ENCODE peak calls at places on chromosomes 4 and X, in six cellular contexts. One of them, this sample, is unnamed. For H3K9me3, the result is how much of the 10 kb centered on the place peaks cover.

GRCh38 chr4:101346312-101346561 is 1.1 kb downstream of the PPP3CA start:
- DNase-seq in H1: no peak
- DNase-seq in WERI-Rb-1: no peak
- DNase-seq in breast epithelium: no peak
- DNase-seq in body of pancreas: no peak
- DNase-seq in mammary epithelial cell: no peak
- DNase-seq in this sample: peak

GRCh38 chr4:185885075-185885474 is 73.1 kb upstream of the SORBS2 start:
- DNase-seq in H1: no peak
- DNase-seq in breast epithelium: no peak
- DNase-seq in WERI-Rb-1: peak
- DNase-seq in body of pancreas: no peak
- DNase-seq in mammary epithelial cell: no peak
- DNase-seq in this sample: no peak

GRCh38 chr4:146435962-146436361 is 85.8 kb downstream of the SLC10A7 start:
- DNase-seq in body of pancreas: no peak
- DNase-seq in WERI-Rb-1: no peak
- DNase-seq in H1: no peak
- DNase-seq in breast epithelium: no peak
- DNase-seq in mammary epithelial cell: no peak
- DNase-seq in this sample: no peak

GRCh38 chr4:6272863-6273660 is 3.4 kb downstream of the WFS1 start:
- DNase-seq in body of pancreas: no peak
- DNase-seq in WERI-Rb-1: peak
- DNase-seq in H1: no peak
- DNase-seq in mammary epithelial cell: peak
- DNase-seq in breast epithelium: no peak
- DNase-seq in this sample: no peak

GRCh38 chr4:117664706-117665444 is 369.4 kb upstream of the NDST3 start:
- DNase-seq in H1: no peak
- DNase-seq in body of pancreas: no peak
- DNase-seq in WERI-Rb-1: no peak
- DNase-seq in breast epithelium: no peak
- DNase-seq in mammary epithelial cell: no peak
- DNase-seq in this sample: no peak

GRCh38 chr4:3491681-3492405 is 28.7 kb downstream of the DOK7 start:
- DNase-seq in mammary epithelial cell: no peak
- DNase-seq in WERI-Rb-1: peak
- DNase-seq in H1: no peak
- DNase-seq in breast epithelium: no peak
- DNase-seq in body of pancreas: no peak
- DNase-seq in this sample: no peak

GRCh38 chr4:111210576-111210975 is 587.7 kb upstream of the PITX2 start:
- DNase-seq in WERI-Rb-1: no peak
- DNase-seq in body of pancreas: no peak
- DNase-seq in H1: no peak
- DNase-seq in breast epithelium: no peak
- DNase-seq in mammary epithelial cell: no peak
- DNase-seq in this sample: no peak

GRCh38 chrX:65643046-65643785 is 24.2 kb upstream of the MSN start:
- DNase-seq in body of pancreas: no peak
- DNase-seq in mammary epithelial cell: peak
- DNase-seq in WERI-Rb-1: no peak
- DNase-seq in breast epithelium: no peak
- DNase-seq in H1: no peak
- DNase-seq in this sample: no peak

GRCh38 chr4:108170729-108171540 is 2.2 kb upstream of the LEF1 start:
- DNase-seq in WERI-Rb-1: no peak
- DNase-seq in breast epithelium: no peak
- DNase-seq in body of pancreas: no peak
- DNase-seq in H1: no peak
- DNase-seq in mammary epithelial cell: no peak
- DNase-seq in this sample: no peak

GRCh38 chrX:15674514-15674898 is 9.9 kb upstream of the CLTRN start:
- DNase-seq in H1: no peak
- DNase-seq in breast epithelium: peak
- DNase-seq in mammary epithelial cell: peak
- DNase-seq in WERI-Rb-1: peak
- DNase-seq in body of pancreas: peak
- DNase-seq in this sample: peak

GRCh38 chrX:12974217-12974796 is 603 bp upstream of the TMSB4X start:
- DNase-seq in breast epithelium: no peak
- DNase-seq in body of pancreas: peak
- DNase-seq in WERI-Rb-1: peak
- DNase-seq in H1: no peak
- DNase-seq in mammary epithelial cell: peak
- DNase-seq in this sample: peak

GRCh38 chr4:84632092-84632491 is 49.2 kb downstream of the CDS1 start:
- DNase-seq in H1: no peak
- DNase-seq in WERI-Rb-1: no peak
- DNase-seq in breast epithelium: no peak
- DNase-seq in body of pancreas: no peak
- DNase-seq in mammary epithelial cell: peak
- DNase-seq in this sample: no peak

GRCh38 chr4:21011106-21011505 is 310.8 kb downstream of the PACRGL start:
- DNase-seq in WERI-Rb-1: no peak
- DNase-seq in mammary epithelial cell: no peak
- DNase-seq in H1: no peak
- DNase-seq in breast epithelium: no peak
- DNase-seq in body of pancreas: no peak
- DNase-seq in this sample: no peak

GRCh38 chrX:110509778-110510510 is 151.3 kb downstream of the RTL9 start:
- DNase-seq in mammary epithelial cell: no peak
- DNase-seq in breast epithelium: no peak
- DNase-seq in H1: no peak
- DNase-seq in WERI-Rb-1: no peak
- DNase-seq in body of pancreas: no peak
- DNase-seq in this sample: no peak

GRCh38 chr4:123352240-123352945 is 44.2 kb upstream of the SPRY1 start:
- DNase-seq in breast epithelium: no peak
- DNase-seq in WERI-Rb-1: no peak
- DNase-seq in body of pancreas: no peak
- DNase-seq in H1: no peak
- DNase-seq in mammary epithelial cell: peak
- DNase-seq in this sample: no peak

GRCh38 chrX:9770319-9770718 is 4.7 kb upstream of the GPR143 start:
- DNase-seq in WERI-Rb-1: no peak
- DNase-seq in H1: no peak
- DNase-seq in body of pancreas: no peak
- DNase-seq in mammary epithelial cell: peak
- DNase-seq in breast epithelium: no peak
- DNase-seq in this sample: no peak

GRCh38 chrX:45622538-45622937 is 421.9 kb upstream of the DIPK2B start:
- DNase-seq in H1: no peak
- DNase-seq in breast epithelium: no peak
- DNase-seq in mammary epithelial cell: peak
- DNase-seq in body of pancreas: no peak
- DNase-seq in WERI-Rb-1: no peak
- DNase-seq in this sample: no peak

GRCh38 chr4:184437565-184437964 is 36.8 kb downstream of the IRF2 start:
- DNase-seq in body of pancreas: no peak
- DNase-seq in mammary epithelial cell: no peak
- DNase-seq in H1: no peak
- DNase-seq in breast epithelium: no peak
- DNase-seq in WERI-Rb-1: no peak
- DNase-seq in this sample: no peak

GRCh38 chr4:169251291-169252235 is 19.2 kb downstream of the SH3RF1 start:
- DNase-seq in H1: no peak
- DNase-seq in WERI-Rb-1: no peak
- DNase-seq in breast epithelium: no peak
- DNase-seq in body of pancreas: no peak
- DNase-seq in mammary epithelial cell: peak
- DNase-seq in this sample: no peak

GRCh38 chr4:174524242-174524641 is 2.0 kb upstream of the HPGD start:
- DNase-seq in H1: no peak
- DNase-seq in breast epithelium: no peak
- DNase-seq in WERI-Rb-1: no peak
- DNase-seq in body of pancreas: no peak
- DNase-seq in mammary epithelial cell: no peak
- DNase-seq in this sample: no peak

GRCh38 chrX:24025741-24026402 is 1.1 kb downstream of the KLHL15 start:
- DNase-seq in WERI-Rb-1: no peak
- DNase-seq in H1: no peak
- DNase-seq in mammary epithelial cell: peak
- DNase-seq in breast epithelium: peak
- DNase-seq in body of pancreas: peak
- DNase-seq in this sample: no peak

GRCh38 chrX:130039847-130040246 is 57.4 kb downstream of the BCORL1 start:
- DNase-seq in body of pancreas: no peak
- DNase-seq in H1: no peak
- DNase-seq in breast epithelium: no peak
- DNase-seq in WERI-Rb-1: no peak
- DNase-seq in mammary epithelial cell: no peak
- DNase-seq in this sample: no peak

GRCh38 chrX:31658360-31658759 is 586.5 kb upstream of the FTHL17 start:
- DNase-seq in H1: no peak
- DNase-seq in breast epithelium: no peak
- DNase-seq in body of pancreas: no peak
- DNase-seq in WERI-Rb-1: no peak
- DNase-seq in mammary epithelial cell: no peak
- DNase-seq in this sample: no peak

GRCh38 chr4:3300198-3300671 is 7.4 kb downstream of the RGS12 start:
- DNase-seq in body of pancreas: no peak
- DNase-seq in H1: no peak
- DNase-seq in WERI-Rb-1: no peak
- DNase-seq in breast epithelium: peak
- DNase-seq in mammary epithelial cell: no peak
- DNase-seq in this sample: no peak

GRCh38 chr4:81360722-81361121 is 111.0 kb downstream of the RASGEF1B start:
- DNase-seq in breast epithelium: no peak
- DNase-seq in WERI-Rb-1: no peak
- DNase-seq in body of pancreas: no peak
- DNase-seq in mammary epithelial cell: peak
- DNase-seq in H1: no peak
- DNase-seq in this sample: no peak

GRCh38 chr4:165974647-165975335 is 101.8 kb downstream of the TLL1 start:
- DNase-seq in body of pancreas: no peak
- DNase-seq in WERI-Rb-1: no peak
- DNase-seq in breast epithelium: no peak
- DNase-seq in H1: no peak
- DNase-seq in mammary epithelial cell: peak
- DNase-seq in this sample: no peak

GRCh38 chr4:25330335-25330734 is 17.8 kb downstream of the ZCCHC4 start:
- DNase-seq in breast epithelium: no peak
- DNase-seq in body of pancreas: no peak
- DNase-seq in WERI-Rb-1: no peak
- DNase-seq in H1: no peak
- DNase-seq in mammary epithelial cell: no peak
- DNase-seq in this sample: no peak

GRCh38 chrX:97766496-97767095 is 882.9 kb downstream of the RPA4 start:
- DNase-seq in H1: no peak
- DNase-seq in body of pancreas: no peak
- DNase-seq in mammary epithelial cell: no peak
- DNase-seq in WERI-Rb-1: peak
- DNase-seq in breast epithelium: no peak
- DNase-seq in this sample: no peak

GRCh38 chr4:8291701-8292387 is 22.3 kb downstream of the HTRA3 start:
- DNase-seq in H1: no peak
- DNase-seq in WERI-Rb-1: no peak
- DNase-seq in body of pancreas: no peak
- DNase-seq in breast epithelium: no peak
- DNase-seq in mammary epithelial cell: no peak
- DNase-seq in this sample: no peak

GRCh38 chrX:23742174-23742692 is 843 bp downstream of the ACOT9 start:
- DNase-seq in WERI-Rb-1: peak
- DNase-seq in H1: peak
- DNase-seq in breast epithelium: no peak
- DNase-seq in mammary epithelial cell: peak
- DNase-seq in body of pancreas: peak
- DNase-seq in this sample: no peak

GRCh38 chr4:12016729-12017128 is 588.0 kb upstream of the HS3ST1 start:
- DNase-seq in breast epithelium: no peak
- DNase-seq in H1: no peak
- DNase-seq in body of pancreas: no peak
- DNase-seq in mammary epithelial cell: no peak
- DNase-seq in WERI-Rb-1: no peak
- DNase-seq in this sample: no peak

GRCh38 chr4:91826186-91826585 is 477.6 kb upstream of the GRID2 start:
- DNase-seq in H1: no peak
- DNase-seq in breast epithelium: no peak
- DNase-seq in mammary epithelial cell: peak
- DNase-seq in WERI-Rb-1: no peak
- DNase-seq in body of pancreas: no peak
- DNase-seq in this sample: no peak

GRCh38 chr4:91829531-91829930 is 474.2 kb upstream of the GRID2 start:
- DNase-seq in body of pancreas: no peak
- DNase-seq in breast epithelium: no peak
- DNase-seq in WERI-Rb-1: no peak
- DNase-seq in H1: no peak
- DNase-seq in mammary epithelial cell: peak
- DNase-seq in this sample: no peak

GRCh38 chr4:91827914-91828313 is 475.9 kb upstream of the GRID2 start:
- DNase-seq in breast epithelium: no peak
- DNase-seq in body of pancreas: no peak
- DNase-seq in H1: no peak
- DNase-seq in WERI-Rb-1: no peak
- DNase-seq in mammary epithelial cell: no peak
- DNase-seq in this sample: no peak

GRCh38 chr4:91830681-91831395 is 472.9 kb upstream of the GRID2 start:
- DNase-seq in H1: no peak
- DNase-seq in breast epithelium: no peak
- DNase-seq in WERI-Rb-1: no peak
- DNase-seq in body of pancreas: no peak
- DNase-seq in mammary epithelial cell: no peak
- DNase-seq in this sample: no peak
- H3K9me3 ChIP-seq in H1: under half
- H3K9me3 ChIP-seq in breast epithelium: under half
- H3K9me3 ChIP-seq in WERI-Rb-1: under half
- H3K9me3 ChIP-seq in body of pancreas: under half
- H3K9me3 ChIP-seq in mammary epithelial cell: under half
- H3K9me3 ChIP-seq in this sample: under half

GRCh38 chrX:701673-702072 is 71.1 kb downstream of the SHOX start:
- DNase-seq in mammary epithelial cell: no peak
- DNase-seq in H1: no peak
- DNase-seq in breast epithelium: no peak
- DNase-seq in WERI-Rb-1: no peak
- DNase-seq in body of pancreas: no peak
- DNase-seq in this sample: no peak
- H3K9me3 ChIP-seq in mammary epithelial cell: under half
- H3K9me3 ChIP-seq in H1: under half
- H3K9me3 ChIP-seq in breast epithelium: under half
- H3K9me3 ChIP-seq in WERI-Rb-1: under half
- H3K9me3 ChIP-seq in body of pancreas: under half
- H3K9me3 ChIP-seq in this sample: under half

GRCh38 chr4:578451-579443 is 2.7 kb upstream of the TMEM271 start:
- DNase-seq in breast epithelium: no peak
- DNase-seq in WERI-Rb-1: no peak
- DNase-seq in H1: no peak
- DNase-seq in mammary epithelial cell: no peak
- DNase-seq in body of pancreas: no peak
- DNase-seq in this sample: no peak
- H3K9me3 ChIP-seq in breast epithelium: under half
- H3K9me3 ChIP-seq in WERI-Rb-1: under half
- H3K9me3 ChIP-seq in H1: under half
- H3K9me3 ChIP-seq in mammary epithelial cell: under half
- H3K9me3 ChIP-seq in body of pancreas: under half
- H3K9me3 ChIP-seq in this sample: under half

GRCh38 chrX:63470506-63470905 is 119.4 kb upstream of the SPIN4 start:
- DNase-seq in mammary epithelial cell: no peak
- DNase-seq in body of pancreas: no peak
- DNase-seq in H1: no peak
- DNase-seq in WERI-Rb-1: no peak
- DNase-seq in breast epithelium: no peak
- DNase-seq in this sample: no peak
- H3K9me3 ChIP-seq in mammary epithelial cell: under half
- H3K9me3 ChIP-seq in body of pancreas: under half
- H3K9me3 ChIP-seq in H1: under half
- H3K9me3 ChIP-seq in WERI-Rb-1: under half
- H3K9me3 ChIP-seq in breast epithelium: half or more
- H3K9me3 ChIP-seq in this sample: under half